ENCODE peak calls at places on chromosomes 7 and 10, in five cellular contexts. One of them, this sample, is unnamed.

GRCh38 chr7:120554960-120555571 is 282.1 kb downstream of the KCND2 start:
- DNase-seq in cardiac muscle cell: peak; percentile 78
- DNase-seq in A549: peak; percentile 55
- DNase-seq in PC-9: peak; percentile 47
- DNase-seq in lower leg skin: no peak
- DNase-seq in this sample: no peak

GRCh38 chr10:110007171-110007700 is 548 bp upstream of the ADD3 start:
- DNase-seq in cardiac muscle cell: no peak
- DNase-seq in A549: peak; percentile 32
- DNase-seq in PC-9: no peak
- DNase-seq in lower leg skin: no peak
- DNase-seq in this sample: peak; percentile 54

GRCh38 chr10:964321-964987 is 23.8 kb upstream of the GTPBP4 start:
- DNase-seq in cardiac muscle cell: no peak
- DNase-seq in A549: no peak
- DNase-seq in PC-9: no peak
- DNase-seq in lower leg skin: no peak
- DNase-seq in this sample: no peak

GRCh38 chr7:87178320-87178719 is 26.1 kb downstream of the DMTF1 start:
- DNase-seq in cardiac muscle cell: no peak
- DNase-seq in A549: no peak
- DNase-seq in PC-9: no peak
- DNase-seq in lower leg skin: no peak
- DNase-seq in this sample: no peak

GRCh38 chr10:49446031-49446430 is 50.1 kb upstream of the DRGX start:
- DNase-seq in cardiac muscle cell: peak; percentile 34
- DNase-seq in A549: peak; percentile 9
- DNase-seq in PC-9: no peak
- DNase-seq in lower leg skin: no peak
- DNase-seq in this sample: no peak

GRCh38 chr10:60781678-60782077 is 3.4 kb downstream of the CDK1 start:
- DNase-seq in cardiac muscle cell: no peak
- DNase-seq in A549: no peak
- DNase-seq in PC-9: no peak
- DNase-seq in lower leg skin: no peak
- DNase-seq in this sample: no peak

GRCh38 chr10:93376372-93377296 is 105.5 kb downstream of the MYOF start:
- DNase-seq in cardiac muscle cell: peak; percentile 91
- DNase-seq in A549: peak; percentile 90
- DNase-seq in PC-9: peak; percentile 59
- DNase-seq in lower leg skin: peak; percentile 72
- DNase-seq in this sample: no peak

GRCh38 chr10:30247704-30248103 is 101.4 kb downstream of the MTPAP start:
- DNase-seq in cardiac muscle cell: no peak
- DNase-seq in A549: no peak
- DNase-seq in PC-9: no peak
- DNase-seq in lower leg skin: no peak
- DNase-seq in this sample: no peak

GRCh38 chr10:27625452-27626345 is 119.9 kb downstream of the MKX start:
- DNase-seq in cardiac muscle cell: no peak
- DNase-seq in A549: no peak
- DNase-seq in PC-9: no peak
- DNase-seq in lower leg skin: no peak
- DNase-seq in this sample: no peak

GRCh38 chr7:11911900-11912299 is 79.9 kb upstream of the THSD7A start:
- DNase-seq in cardiac muscle cell: no peak
- DNase-seq in A549: no peak
- DNase-seq in PC-9: no peak
- DNase-seq in lower leg skin: no peak
- DNase-seq in this sample: no peak

GRCh38 chr7:28093617-28094232 is 86.9 kb downstream of the JAZF1 start:
- DNase-seq in cardiac muscle cell: peak; percentile 84
- DNase-seq in A549: peak; percentile 83
- DNase-seq in PC-9: peak; percentile 88
- DNase-seq in lower leg skin: peak; percentile 63
- DNase-seq in this sample: peak; percentile 87

GRCh38 chr10:93600861-93601773 is at the start of gene RBP4:
- DNase-seq in cardiac muscle cell: peak; percentile 62
- DNase-seq in A549: peak; percentile 47
- DNase-seq in PC-9: peak; percentile 27
- DNase-seq in lower leg skin: no peak
- DNase-seq in this sample: no peak

GRCh38 chr7:102227371-102227770 is 59.3 kb upstream of the SH2B2 start:
- DNase-seq in cardiac muscle cell: no peak
- DNase-seq in A549: no peak
- DNase-seq in PC-9: no peak
- DNase-seq in lower leg skin: no peak
- DNase-seq in this sample: no peak

GRCh38 chr7:111954474-111955311 is 251.5 kb downstream of the DOCK4 start:
- DNase-seq in cardiac muscle cell: no peak
- DNase-seq in A549: no peak
- DNase-seq in PC-9: no peak
- DNase-seq in lower leg skin: no peak
- DNase-seq in this sample: no peak

GRCh38 chr7:30391806-30392205 is 86.8 kb downstream of the NOD1 start:
- DNase-seq in cardiac muscle cell: no peak
- DNase-seq in A549: no peak
- DNase-seq in PC-9: peak; percentile 14
- DNase-seq in lower leg skin: no peak
- DNase-seq in this sample: no peak

GRCh38 chr7:30395676-30396075 is 82.9 kb downstream of the NOD1 start:
- DNase-seq in cardiac muscle cell: no peak
- DNase-seq in A549: no peak
- DNase-seq in PC-9: no peak
- DNase-seq in lower leg skin: no peak
- DNase-seq in this sample: no peak

GRCh38 chr7:30390872-30391646 is 87.5 kb downstream of the NOD1 start:
- DNase-seq in cardiac muscle cell: no peak
- DNase-seq in A549: no peak
- DNase-seq in PC-9: no peak
- DNase-seq in lower leg skin: no peak
- DNase-seq in this sample: no peak

DNA sequence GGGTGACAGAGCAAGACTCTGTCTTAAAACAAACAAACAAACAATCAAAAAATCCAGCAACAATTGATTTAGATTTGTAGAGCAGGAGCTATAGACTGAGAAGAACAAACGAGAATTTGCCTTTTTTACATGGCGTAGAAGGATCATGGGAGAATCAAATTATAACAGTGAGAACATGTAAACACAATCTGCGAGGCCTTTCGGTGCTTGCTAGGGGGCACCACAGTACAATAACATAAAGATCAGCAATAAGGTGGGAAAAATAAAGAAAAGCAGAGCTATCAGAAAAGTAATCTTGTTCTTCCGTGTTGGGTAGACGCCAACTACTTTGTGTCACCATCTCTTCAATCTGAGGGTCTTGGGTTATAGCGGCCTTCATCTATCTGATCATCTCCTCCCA is 82.2 kb downstream of the NOD1 start:
- DNase-seq in cardiac muscle cell: peak; percentile 15
- DNase-seq in A549: peak; percentile 20
- DNase-seq in PC-9: no peak
- DNase-seq in lower leg skin: no peak
- DNase-seq in this sample: no peak
- TF ChIP-seq CTCF in cardiac muscle cell: peak; percentile 30
- TF ChIP-seq CTCF in A549: peak; percentile 21
- TF ChIP-seq CTCF in PC-9: peak; percentile 39
- TF ChIP-seq CTCF in lower leg skin: no peak
- TF ChIP-seq CTCF in this sample: no peak

GRCh38 chr10:68331455-68332258 is at the start of gene HNRNPH3:
- DNase-seq in cardiac muscle cell: peak; percentile 99
- DNase-seq in A549: peak; percentile 99
- DNase-seq in PC-9: peak; percentile 99
- DNase-seq in lower leg skin: peak; percentile 97
- DNase-seq in this sample: peak; percentile 94
- TF ChIP-seq CTCF in cardiac muscle cell: no peak
- TF ChIP-seq CTCF in A549: no peak
- TF ChIP-seq CTCF in PC-9: no peak
- TF ChIP-seq CTCF in lower leg skin: no peak
- TF ChIP-seq CTCF in this sample: no peak

GRCh38 chr7:44235582-44236332 is 35.0 kb downstream of the YKT6 start:
- DNase-seq in cardiac muscle cell: no peak
- DNase-seq in A549: no peak
- DNase-seq in PC-9: no peak
- DNase-seq in lower leg skin: no peak
- DNase-seq in this sample: no peak

GRCh38 chr7:44235066-44235465 is 34.3 kb downstream of the YKT6 start:
- DNase-seq in cardiac muscle cell: no peak
- DNase-seq in A549: no peak
- DNase-seq in PC-9: no peak
- DNase-seq in lower leg skin: no peak
- DNase-seq in this sample: no peak

GRCh38 chr7:44237696-44238095 is 36.9 kb downstream of the YKT6 start:
- DNase-seq in cardiac muscle cell: no peak
- DNase-seq in A549: no peak
- DNase-seq in PC-9: no peak
- DNase-seq in lower leg skin: no peak
- DNase-seq in this sample: no peak

GRCh38 chr7:44238116-44238695 is 37.4 kb downstream of the YKT6 start:
- DNase-seq in cardiac muscle cell: no peak
- DNase-seq in A549: no peak
- DNase-seq in PC-9: no peak
- DNase-seq in lower leg skin: no peak
- DNase-seq in this sample: no peak

DNA sequence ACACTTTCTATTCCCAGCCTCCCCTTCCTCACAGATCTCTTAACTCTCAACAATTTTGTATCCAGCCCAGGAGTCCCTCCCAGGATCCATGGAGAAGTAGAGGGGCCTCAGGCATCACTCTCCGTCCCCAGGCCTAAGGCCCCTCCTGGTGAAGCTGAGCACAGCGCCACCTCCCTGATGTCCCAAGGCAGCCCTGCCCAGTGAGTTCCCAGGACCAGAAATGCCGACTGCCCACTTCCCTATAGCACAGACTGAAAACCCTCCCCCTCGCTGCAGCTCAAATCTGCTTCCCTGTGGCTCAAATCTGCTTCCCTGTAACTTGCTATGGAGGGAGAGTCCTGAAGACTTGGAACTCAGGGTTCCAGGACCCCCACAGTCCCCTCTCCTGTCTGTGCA is 35.6 kb downstream of the YKT6 start:
- DNase-seq in cardiac muscle cell: no peak
- DNase-seq in A549: no peak
- DNase-seq in PC-9: no peak
- DNase-seq in lower leg skin: no peak
- DNase-seq in this sample: no peak
- TF ChIP-seq CTCF in cardiac muscle cell: no peak
- TF ChIP-seq CTCF in A549: no peak
- TF ChIP-seq CTCF in PC-9: no peak
- TF ChIP-seq CTCF in lower leg skin: no peak
- TF ChIP-seq CTCF in this sample: no peak

DNA sequence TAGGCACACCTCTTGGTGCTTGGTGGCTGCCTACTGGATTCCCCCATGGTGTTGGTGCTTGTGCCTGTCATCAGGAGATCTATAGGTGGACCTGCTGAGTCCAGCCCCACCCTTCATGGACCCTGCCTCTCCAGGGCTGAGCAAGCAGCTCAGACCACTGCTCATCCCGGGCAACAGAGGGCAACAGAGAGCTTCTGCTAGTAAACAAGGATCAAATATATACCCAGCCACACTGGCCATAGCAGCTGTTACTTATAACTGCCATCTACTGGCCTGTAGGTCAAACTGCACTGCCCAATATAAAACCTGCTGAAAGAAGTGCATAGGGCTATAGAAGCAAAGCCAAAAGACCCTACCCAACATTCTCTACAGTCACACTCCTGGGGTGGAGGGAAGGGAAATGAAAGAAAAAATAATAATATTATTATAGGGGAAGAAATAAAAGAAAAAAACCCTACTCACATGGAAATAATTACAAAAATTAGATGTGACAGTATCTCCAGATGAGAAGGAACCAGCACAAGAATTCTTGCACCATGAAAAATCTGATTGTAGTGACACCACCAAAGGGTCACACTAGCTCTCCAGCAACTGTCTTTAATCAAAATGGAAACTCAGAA is 54.9 kb upstream of the ZNF800 start:
- DNase-seq in cardiac muscle cell: peak; percentile 42
- DNase-seq in A549: peak; percentile 74
- DNase-seq in PC-9: peak; percentile 5
- DNase-seq in lower leg skin: no peak
- DNase-seq in this sample: no peak
- TF ChIP-seq CTCF in cardiac muscle cell: peak; percentile 43
- TF ChIP-seq CTCF in A549: no peak
- TF ChIP-seq CTCF in PC-9: peak; percentile 78
- TF ChIP-seq CTCF in lower leg skin: no peak
- TF ChIP-seq CTCF in this sample: no peak

GRCh38 chr7:55133630-55134392 is 115.0 kb downstream of the EGFR start:
- DNase-seq in cardiac muscle cell: peak; percentile 97
- DNase-seq in A549: peak; percentile 86
- DNase-seq in PC-9: peak; percentile 88
- DNase-seq in lower leg skin: no peak
- DNase-seq in this sample: no peak
- TF ChIP-seq CTCF in cardiac muscle cell: no peak
- TF ChIP-seq CTCF in A549: peak; percentile 13
- TF ChIP-seq CTCF in PC-9: peak; percentile 5
- TF ChIP-seq CTCF in lower leg skin: no peak
- TF ChIP-seq CTCF in this sample: no peak

GRCh38 chr7:94449151-94449725 is 54.5 kb downstream of the COL1A2 start:
- DNase-seq in cardiac muscle cell: peak; percentile 69
- DNase-seq in A549: peak; percentile 57
- DNase-seq in PC-9: no peak
- DNase-seq in lower leg skin: no peak
- DNase-seq in this sample: no peak
- TF ChIP-seq CTCF in cardiac muscle cell: peak; percentile 55
- TF ChIP-seq CTCF in A549: peak; percentile 77
- TF ChIP-seq CTCF in PC-9: peak; percentile 84
- TF ChIP-seq CTCF in lower leg skin: no peak
- TF ChIP-seq CTCF in this sample: no peak

GRCh38 chr7:52260046-52260665 is 775.3 kb upstream of the POM121L12 start:
- DNase-seq in cardiac muscle cell: no peak
- DNase-seq in A549: peak; percentile 25
- DNase-seq in PC-9: no peak
- DNase-seq in lower leg skin: no peak
- DNase-seq in this sample: no peak
- TF ChIP-seq CTCF in cardiac muscle cell: no peak
- TF ChIP-seq CTCF in A549: no peak
- TF ChIP-seq CTCF in PC-9: peak; percentile 55
- TF ChIP-seq CTCF in lower leg skin: no peak
- TF ChIP-seq CTCF in this sample: no peak

GRCh38 chr10:126160971-126161630 is 227.2 kb downstream of the ADAM12 start:
- DNase-seq in cardiac muscle cell: peak; percentile 58
- DNase-seq in A549: peak; percentile 40
- DNase-seq in PC-9: no peak
- DNase-seq in lower leg skin: no peak
- DNase-seq in this sample: no peak
- TF ChIP-seq CTCF in cardiac muscle cell: peak; percentile 52
- TF ChIP-seq CTCF in A549: peak; percentile 32
- TF ChIP-seq CTCF in PC-9: no peak
- TF ChIP-seq CTCF in lower leg skin: no peak
- TF ChIP-seq CTCF in this sample: no peak

This sample was measured in omental fat pad.